ENCODE peak calls at places on chromosomes 13 and 19, in eight cellular contexts. M is pancreas, K is GM23248, H is heart right ventricle, F is neural progenitor cell, Q is IMR-90, L is aorta, B is keratinocyte. P is an unnamed sample.
A peak's percentile ranks its signal among the peaks of the same experiment; 100 is the strongest.

GRCh38 chr13:28582225-28582891 is 76.6 kb upstream of the POMP start:
- DNase-seq in M (no peak), H (no peak), B (no peak), K (no peak), F (no peak), Q (peak; percentile 53), L (no peak), P (no peak)

GRCh38 chr13:32894589-32895001 is 121.6 kb upstream of the KL start:
- DNase-seq in Q (peak; percentile 74), F (no peak), H (no peak), L (no peak), K (peak; percentile 85), M (no peak), B (no peak), P (peak; percentile 84)

GRCh38 chr13:41562083-41562482 is 104.7 kb downstream of the RGCC start:
- DNase-seq in H (peak; percentile 68), B (no peak), L (no peak), K (peak; percentile 96), F (no peak), M (no peak), Q (peak; percentile 92), P (peak; percentile 18)

GRCh38 chr13:59633290-59633689 is 530.4 kb downstream of the DIAPH3 start:
- DNase-seq in H (no peak), Q (no peak), M (no peak), L (no peak), B (no peak), F (no peak), K (no peak), P (no peak)

GRCh38 chr13:25675060-25675459 is 303.3 kb downstream of the ATP8A2 start:
- DNase-seq in L (no peak), K (no peak), H (no peak), M (no peak), B (no peak), Q (no peak), F (no peak), P (no peak)

GRCh38 chr19:51473009-51473707 is 5.2 kb upstream of the CEACAM18 start:
- DNase-seq in M (peak; percentile 83), K (peak; percentile 75), Q (peak; percentile 59), B (peak; percentile 0), H (peak; percentile 50), L (peak; percentile 76), F (peak; percentile 78), P (no peak)

GRCh38 chr13:37587236-37587635 is 11.3 kb downstream of the POSTN start:
- DNase-seq in B (no peak), F (no peak), M (no peak), H (no peak), K (no peak), Q (no peak), L (no peak), P (no peak)

GRCh38 chr19:16383584-16384161 is 59.0 kb downstream of the KLF2 start:
- DNase-seq in F (no peak), B (no peak), H (no peak), K (no peak), Q (no peak), L (peak; percentile 47), M (no peak), P (no peak)

GRCh38 chr13:105059786-105060185 is 1475.7 kb downstream of the EFNB2 start:
- DNase-seq in F (no peak), L (no peak), M (no peak), B (no peak), H (no peak), Q (no peak), K (no peak), P (no peak)

GRCh38 chr13:99258946-99259345 is 767 bp upstream of the GPR18 start:
- DNase-seq in Q (no peak), F (no peak), L (no peak), K (no peak), H (no peak), B (no peak), M (no peak), P (no peak)

GRCh38 chr13:60627071-60627686 is 230.2 kb downstream of the TDRD3 start:
- DNase-seq in F (peak; percentile 90), H (no peak), K (peak; percentile 50), L (no peak), M (no peak), Q (peak; percentile 3), B (no peak), P (peak; percentile 9)

GRCh38 chr19:18446811-18447359 is 9.0 kb upstream of the ISYNA1 start:
- DNase-seq in K (no peak), F (no peak), M (no peak), Q (no peak), L (no peak), H (peak; percentile 12), B (no peak), P (peak; percentile 50)

GRCh38 chr19:56360841-56361240 is 32.5 kb downstream of the ZNF582 start:
- DNase-seq in B (no peak), K (no peak), M (no peak), H (no peak), F (no peak), Q (no peak), L (no peak), P (no peak)

GRCh38 chr13:57352114-57352513 is 185.1 kb downstream of the PRR20E start:
- DNase-seq in L (no peak), B (no peak), K (no peak), H (no peak), F (no peak), M (no peak), Q (no peak), P (no peak)

GRCh38 chr13:75959861-75960481 is 323.8 kb downstream of the LMO7 start:
- DNase-seq in B (no peak), L (no peak), F (no peak), K (no peak), Q (no peak), M (no peak), H (no peak), P (no peak)

GRCh38 chr13:112450567-112451240 is 74.5 kb downstream of the SPACA7 start:
- DNase-seq in K (no peak), H (no peak), F (no peak), M (no peak), B (no peak), Q (no peak), L (no peak), P (no peak)

GRCh38 chr13:43981091-43981490 is 101.4 kb downstream of the LACC1 start:
- DNase-seq in K (no peak), Q (no peak), M (no peak), L (no peak), B (no peak), F (peak; percentile 28), H (no peak), P (no peak)

GRCh38 chr19:2083174-2083854 is 12.8 kb downstream of the MOB3A start:
- DNase-seq in B (no peak), M (no peak), Q (no peak), F (no peak), L (no peak), H (no peak), K (no peak), P (no peak)

GRCh38 chr19:45428385-45429231 is 4.9 kb upstream of the ERCC1 start:
- DNase-seq in H (peak; percentile 79), M (peak; percentile 72), Q (peak; percentile 59), K (peak; percentile 85), L (peak; percentile 87), F (peak; percentile 89), B (no peak), P (no peak)

GRCh38 chr19:41427647-41428480 is 690 bp upstream of the B3GNT8 start:
- DNase-seq in K (peak; percentile 60), M (peak; percentile 65), B (no peak), L (no peak), F (peak; percentile 21), H (peak; percentile 44), Q (no peak), P (no peak)

GRCh38 chr13:38965281-38965680 is 25.4 kb downstream of the STOML3 start:
- DNase-seq in K (no peak), Q (no peak), B (no peak), L (no peak), H (no peak), F (no peak), M (no peak), P (no peak)

GRCh38 chr13:91468301-91468700 is 69.9 kb downstream of the GPC5 start:
- DNase-seq in H (no peak), Q (peak; percentile 8), M (no peak), F (no peak), L (no peak), B (peak; percentile 4), K (no peak), P (no peak)

GRCh38 chr13:44816701-44817684 is 172.3 kb downstream of the NUFIP1 start:
- DNase-seq in Q (peak; percentile 49), B (peak; percentile 25), H (no peak), L (no peak), K (peak; percentile 71), M (no peak), F (no peak), P (peak; percentile 90)

GRCh38 chr13:41049480-41049879 is 11.8 kb upstream of the WBP4 start:
- DNase-seq in Q (no peak), B (no peak), L (no peak), H (no peak), K (peak; percentile 46), F (no peak), M (no peak), P (no peak)

GRCh38 chr19:54938906-54939305 is 8.4 kb downstream of the NLRP7 start:
- DNase-seq in M (no peak), H (no peak), K (no peak), Q (no peak), L (no peak), F (no peak), B (no peak), P (no peak)

GRCh38 chr19:8194528-8195275 is 14.5 kb upstream of the CERS4 start:
- DNase-seq in Q (no peak), H (peak; percentile 20), B (no peak), M (no peak), K (no peak), F (no peak), L (peak; percentile 58), P (no peak)

GRCh38 chr19:8196271-8196908 is 12.8 kb upstream of the CERS4 start:
- DNase-seq in F (peak; percentile 28), M (no peak), K (no peak), H (no peak), Q (no peak), L (no peak), B (no peak), P (no peak)

GRCh38 chr19:8192227-8192820 is 16.8 kb upstream of the CERS4 start:
- DNase-seq in H (no peak), B (no peak), M (no peak), F (peak; percentile 54), L (no peak), K (no peak), Q (no peak), P (no peak)
- H3K4me1 ChIP-seq in H (peaks cover 15% of the 10 kb centered on the region), B (no peaks in the 10 kb centered on the region), M (peaks cover 6% of the 10 kb centered on the region), F (peaks cover 25% of the 10 kb centered on the region), L (no peaks in the 10 kb centered on the region), K (no peaks in the 10 kb centered on the region), Q (peaks cover 2% of the 10 kb centered on the region), P (no peaks in the 10 kb centered on the region)

GRCh38 chr19:15196683-15197005 is 4.2 kb downstream of the NOTCH3 start:
- DNase-seq in B (no peak), L (no peak), M (no peak), K (no peak), Q (no peak), F (no peak), H (no peak), P (no peak)
- H3K4me1 ChIP-seq in B (peaks cover 16% of the 10 kb centered on the region), L (no peaks in the 10 kb centered on the region), M (no peaks in the 10 kb centered on the region), K (peaks cover 7% of the 10 kb centered on the region), Q (peaks cover 15% of the 10 kb centered on the region), F (peaks cover 14% of the 10 kb centered on the region), H (peaks cover 42% of the 10 kb centered on the region), P (peaks cover 49% of the 10 kb centered on the region)

GRCh38 chr19:37946132-37946531 is 39.1 kb downstream of the SIPA1L3 start:
- DNase-seq in B (no peak), K (no peak), M (no peak), L (no peak), F (no peak), Q (no peak), H (no peak), P (no peak)
- H3K4me1 ChIP-seq in B (no peaks in the 10 kb centered on the region), K (no peaks in the 10 kb centered on the region), M (no peaks in the 10 kb centered on the region), L (no peaks in the 10 kb centered on the region), F (peaks cover 8% of the 10 kb centered on the region), Q (peaks cover 1% of the 10 kb centered on the region), H (no peaks in the 10 kb centered on the region), P (peaks cover 35% of the 10 kb centered on the region)

GRCh38 chr19:3178377-3178972 is at the start of gene S1PR4:
- DNase-seq in M (no peak), F (no peak), K (no peak), B (no peak), H (no peak), Q (no peak), L (no peak), P (no peak)
- H3K4me1 ChIP-seq in M (no peaks in the 10 kb centered on the region), F (no peaks in the 10 kb centered on the region), K (peaks cover 14% of the 10 kb centered on the region), B (peaks cover 25% of the 10 kb centered on the region), H (peaks cover 7% of the 10 kb centered on the region), Q (peaks cover 11% of the 10 kb centered on the region), L (no peaks in the 10 kb centered on the region), P (peaks cover 21% of the 10 kb centered on the region)